ENCODE peak calls at places on chromosomes 13 and 19, in nine cellular contexts. G, J, Z, O, U, F, R, D and P are unnamed samples.

GRCh38 chr19:45224645-45225044 is 20.6 kb downstream of the EXOC3L2 start:
- DNase-seq in G (no peak), J (no peak), Z (no peak), O (no peak), U (no peak), F (no peak), R (no peak), D (no peak), P (peak; percentile 71)

GRCh38 chr19:41373993-41374392 is 2.3 kb upstream of the TMEM91 start:
- DNase-seq in G (peak; percentile 97), J (peak; percentile 92), Z (peak; percentile 88), O (no peak), U (peak; percentile 87), F (peak; percentile 94), R (peak; percentile 47), D (no peak), P (peak; percentile 69)

GRCh38 chr13:33934936-33935510 is 117.1 kb downstream of the RFC3 start:
- DNase-seq in G (no peak), J (no peak), Z (no peak), O (no peak), U (no peak), F (no peak), R (no peak), D (no peak), P (no peak)

GRCh38 chr13:45932611-45933182 is 81.1 kb upstream of the SIAH3 start:
- DNase-seq in G (no peak), J (no peak), Z (no peak), O (no peak), U (no peak), F (no peak), R (no peak), D (no peak), P (peak; percentile 55)

GRCh38 chr19:38417544-38418506 is 8.2 kb downstream of the RASGRP4 start:
- DNase-seq in G (peak; percentile 80), J (no peak), Z (peak; percentile 63), O (peak; percentile 66), U (no peak), F (peak; percentile 39), R (no peak), D (no peak), P (peak; percentile 93)

GRCh38 chr19:34067861-34068271 is 104.4 kb upstream of the LSM14A start:
- DNase-seq in G (no peak), J (peak; percentile 34), Z (no peak), O (peak; percentile 54), U (no peak), F (no peak), R (no peak), D (no peak), P (no peak)

GRCh38 chr19:39160523-39160861 is 34.9 kb downstream of the PAK4 start:
- DNase-seq in G (peak; percentile 87), J (peak; percentile 72), Z (peak; percentile 69), O (no peak), U (peak; percentile 50), F (peak; percentile 64), R (peak; percentile 95), D (no peak), P (no peak)

GRCh38 chr13:107835339-107836018 is 379.9 kb downstream of the LIG4 start:
- DNase-seq in G (no peak), J (peak; percentile 88), Z (no peak), O (no peak), U (no peak), F (no peak), R (no peak), D (no peak), P (no peak)

GRCh38 chr13:47869780-47870179 is 131.3 kb downstream of the SUCLA2 start:
- DNase-seq in G (no peak), J (no peak), Z (no peak), O (no peak), U (no peak), F (no peak), R (no peak), D (no peak), P (no peak)

GRCh38 chr13:77740931-77741586 is 43.6 kb downstream of the SLAIN1 start:
- DNase-seq in G (no peak), J (no peak), Z (no peak), O (no peak), U (no peak), F (no peak), R (no peak), D (no peak), P (no peak)

GRCh38 chr13:50198508-50198907 is 183.3 kb downstream of the KCNRG start:
- DNase-seq in G (no peak), J (peak; percentile 20), Z (no peak), O (no peak), U (no peak), F (no peak), R (no peak), D (no peak), P (no peak)

GRCh38 chr19:9865732-9866627 is 30.9 kb downstream of the PIN1 start:
- DNase-seq in G (no peak), J (no peak), Z (no peak), O (no peak), U (no peak), F (no peak), R (no peak), D (no peak), P (no peak)

GRCh38 chr13:111043575-111043982 is 71.5 kb upstream of the ARHGEF7 start:
- DNase-seq in G (no peak), J (no peak), Z (no peak), O (no peak), U (no peak), F (no peak), R (no peak), D (no peak), P (no peak)

GRCh38 chr19:15780595-15781418 is 6.7 kb upstream of the OR10H5 start:
- DNase-seq in G (peak; percentile 70), J (no peak), Z (no peak), O (no peak), U (peak; percentile 45), F (no peak), R (peak; percentile 7), D (no peak), P (no peak)

GRCh38 chr19:15775249-15775648 is 12.2 kb upstream of the OR10H5 start:
- DNase-seq in G (no peak), J (no peak), Z (no peak), O (no peak), U (no peak), F (no peak), R (no peak), D (no peak), P (no peak)

GRCh38 chr19:15779756-15780476 is 7.5 kb upstream of the OR10H5 start:
- DNase-seq in G (peak; percentile 92), J (no peak), Z (peak; percentile 60), O (no peak), U (peak; percentile 83), F (peak; percentile 70), R (peak; percentile 60), D (no peak), P (peak; percentile 83)

GRCh38 chr19:15776991-15777787 is 10.3 kb upstream of the OR10H5 start:
- DNase-seq in G (peak; percentile 42), J (no peak), Z (no peak), O (no peak), U (no peak), F (no peak), R (no peak), D (no peak), P (no peak)

GRCh38 chr19:15776264-15776663 is 11.2 kb upstream of the OR10H5 start:
- DNase-seq in G (peak; percentile 12), J (no peak), Z (no peak), O (no peak), U (no peak), F (no peak), R (no peak), D (no peak), P (no peak)
- H3K9me3 ChIP-seq in G (no peaks in the 10 kb centered on the region), J (peaks cover 53% of the 10 kb centered on the region), Z (no peaks in the 10 kb centered on the region), O (no peaks in the 10 kb centered on the region), U (no peaks in the 10 kb centered on the region), F (no peaks in the 10 kb centered on the region), R (no peaks in the 10 kb centered on the region), D (peaks cover 88% of the 10 kb centered on the region), P (no peaks in the 10 kb centered on the region)

DNA sequence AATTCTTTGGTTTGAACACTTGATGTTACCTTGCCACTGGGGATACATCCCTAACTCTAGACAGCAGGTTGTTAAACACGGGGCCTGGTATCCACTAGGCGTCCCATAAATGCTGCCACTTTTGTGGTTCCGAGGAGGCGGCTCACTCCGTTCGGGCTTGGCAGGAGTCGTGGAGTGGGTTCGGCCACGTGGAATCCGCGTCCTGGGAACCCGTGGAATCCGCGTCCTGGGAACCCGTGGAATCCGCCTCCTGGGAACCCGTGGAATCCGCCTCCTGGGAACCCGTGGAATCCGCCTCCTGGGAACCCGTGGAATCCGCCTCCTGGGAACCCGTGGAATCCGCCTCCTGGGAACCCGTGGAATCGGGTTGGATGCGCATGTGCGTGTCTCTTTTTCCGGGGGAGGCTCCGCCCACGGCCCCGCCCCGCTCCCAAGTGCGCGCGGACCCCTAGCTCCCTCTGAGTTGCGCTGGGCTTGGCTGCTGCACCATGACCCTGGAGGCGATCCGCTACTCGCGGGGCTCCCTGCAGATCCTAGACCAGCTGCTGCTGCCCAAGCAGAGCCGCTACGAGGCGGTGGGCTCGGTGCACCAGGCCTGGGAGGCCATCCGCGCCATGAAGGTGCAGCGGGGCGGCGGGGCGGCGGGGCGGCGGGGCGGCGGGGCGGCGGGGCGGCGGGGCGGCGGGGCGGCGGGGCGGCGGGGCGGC is at the start of gene MRI1:
- DNase-seq in G (peak; percentile 92), J (peak; percentile 60), Z (peak; percentile 82), O (no peak), U (peak; percentile 91), F (peak; percentile 85), R (peak; percentile 68), D (no peak), P (peak; percentile 96)
- TF ChIP-seq POLR2A in G (peak; percentile 36), J (peak; percentile 33), Z (no peak), O (no peak), U (peak; percentile 38), F (peak; percentile 59), R (peak; percentile 39), D (no peak), P (no peak)

DNA sequence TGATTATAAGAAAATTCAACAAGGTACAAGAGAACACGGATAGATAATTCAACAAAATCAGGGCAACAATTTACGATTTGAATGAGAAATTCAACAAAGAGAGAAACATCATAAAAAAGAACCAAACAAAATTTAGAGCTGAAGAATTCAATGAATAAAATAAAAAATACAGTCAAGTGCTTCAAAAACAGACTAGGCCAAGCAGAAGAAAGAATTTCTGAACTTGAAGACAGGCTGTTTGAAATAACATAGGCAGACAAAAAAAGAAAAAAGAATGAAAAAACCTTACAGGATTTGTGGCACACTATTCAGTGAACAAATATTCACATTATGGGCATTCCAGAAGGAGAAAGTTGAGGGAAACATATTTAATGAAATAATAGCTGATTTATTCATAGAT is 31.1 kb downstream of the ZNF283 start:
- DNase-seq in G (no peak), J (no peak), Z (no peak), O (no peak), U (no peak), F (no peak), R (no peak), D (no peak), P (no peak)
- H3K9me3 ChIP-seq in G (peaks cover 78% of the 10 kb centered on the region), J (peaks cover 40% of the 10 kb centered on the region), Z (peaks cover 98% of the 10 kb centered on the region), O (peaks cover 26% of the 10 kb centered on the region), U (peaks cover 59% of the 10 kb centered on the region), F (peaks cover 57% of the 10 kb centered on the region), R (no peaks in the 10 kb centered on the region), D (peaks cover 35% of the 10 kb centered on the region), P (peaks cover 83% of the 10 kb centered on the region)

DNA sequence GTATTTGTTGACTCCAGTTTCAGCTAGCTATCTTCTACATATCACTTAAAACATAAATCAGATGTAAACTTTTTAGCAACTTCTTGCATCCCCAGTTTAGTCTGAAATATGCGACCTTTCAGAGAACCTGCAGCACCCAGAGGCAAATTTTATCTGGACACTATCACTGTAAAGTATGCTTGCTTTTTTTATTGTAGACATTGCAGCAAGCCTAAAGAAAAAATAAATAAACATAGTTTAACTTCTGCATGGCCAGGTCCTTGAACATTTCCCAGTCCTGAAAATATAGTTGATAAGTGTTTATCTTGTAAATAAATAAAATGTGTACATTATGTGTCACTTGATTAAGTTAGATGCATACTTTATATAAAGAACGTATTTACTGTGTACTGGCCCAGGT is 1829.4 kb downstream of the PCDH9 start:
- DNase-seq in G (no peak), J (no peak), Z (no peak), O (no peak), U (no peak), F (no peak), R (no peak), D (no peak), P (no peak)
- TF ChIP-seq POLR2A in G (no peak), J (no peak), Z (no peak), O (no peak), U (no peak), F (no peak), R (no peak), D (no peak), P (no peak)